ENCODE peak calls at places on chromosomes 4 and X, in nine cellular contexts. F is KBM-7; N is effector memory CD8-positive, alpha-beta T cell; K is iris pigment epithelial cell; D is HT1080; P is Caco-2; O is aorta; A is stimulated activated CD4-positive, alpha-beta T cell treated with anti-CD3 and anti-CD28 coated beads, Interleukin-1b, Interleukin-23, amount 100 ng/mL, for 1 hour; H is CD8-positive, alpha-beta memory T cell. W is an unnamed sample.
A peak's percentile ranks its signal among the peaks of the same experiment; 100 is the strongest.

GRCh38 chr4:181350578-181351420 is 892.4 kb upstream of the TENM3 start:
- DNase-seq in F (no peak), N (no peak), K (no peak), D (no peak), P (no peak), O (no peak), A (no peak), H (no peak), W (no peak)

GRCh38 chr4:26619784-26620183 is 35.9 kb downstream of the TBC1D19 start:
- DNase-seq in F (no peak), N (no peak), K (peak; percentile 77), D (no peak), P (no peak), O (no peak), A (no peak), H (no peak), W (no peak)

GRCh38 chr4:183960912-183961569 is 55.9 kb downstream of the STOX2 start:
- DNase-seq in F (no peak), N (no peak), K (no peak), D (no peak), P (no peak), O (no peak), A (no peak), H (no peak), W (no peak)

GRCh38 chr4:14410469-14410868 is 591.8 kb upstream of the CPEB2 start:
- DNase-seq in F (no peak), N (no peak), K (no peak), D (no peak), P (no peak), O (no peak), A (no peak), H (no peak), W (no peak)

GRCh38 chr4:82801910-82802521 is 3.4 kb upstream of the SCD5 start:
- DNase-seq in F (no peak), N (no peak), K (peak; percentile 58), D (peak; percentile 32), P (peak; percentile 32), O (no peak), A (no peak), H (no peak), W (no peak)

GRCh38 chr4:166481739-166482138 is 608.7 kb downstream of the TLL1 start:
- DNase-seq in F (no peak), N (no peak), K (no peak), D (no peak), P (no peak), O (no peak), A (no peak), H (no peak), W (no peak)

GRCh38 chrX:68892134-68892533 is 63.3 kb downstream of the EFNB1 start:
- DNase-seq in F (no peak), N (no peak), K (no peak), D (no peak), P (no peak), O (peak; percentile 45), A (no peak), H (no peak), W (no peak)

GRCh38 chrX:132023896-132024386 is 839 bp downstream of the STK26 start:
- DNase-seq in F (peak; percentile 79), N (peak; percentile 36), K (no peak), D (peak; percentile 41), P (no peak), O (peak; percentile 74), A (no peak), H (peak; percentile 39), W (no peak)

GRCh38 chrX:146424422-146424821 is 385.1 kb upstream of the CXorf51B start:
- DNase-seq in F (no peak), N (no peak), K (no peak), D (no peak), P (no peak), O (no peak), A (no peak), H (no peak), W (no peak)

GRCh38 chr4:85573270-85573669 is 98.3 kb downstream of the ARHGAP24 start:
- DNase-seq in F (no peak), N (no peak), K (no peak), D (no peak), P (no peak), O (no peak), A (no peak), H (no peak), W (no peak)

GRCh38 chr4:167595898-167596297 is 361.6 kb upstream of the SPOCK3 start:
- DNase-seq in F (no peak), N (no peak), K (no peak), D (no peak), P (no peak), O (no peak), A (no peak), H (no peak), W (no peak)

GRCh38 chr4:105650190-105650589 is 58.3 kb downstream of the INTS12 start:
- DNase-seq in F (no peak), N (no peak), K (no peak), D (no peak), P (no peak), O (no peak), A (no peak), H (no peak), W (no peak)

GRCh38 chr4:16106956-16107355 is 23.1 kb upstream of the PROM1 start:
- DNase-seq in F (no peak), N (no peak), K (no peak), D (no peak), P (no peak), O (no peak), A (no peak), H (no peak), W (no peak)

GRCh38 chr4:29972121-29972520 is 748.0 kb upstream of the PCDH7 start:
- DNase-seq in F (no peak), N (no peak), K (no peak), D (peak; percentile 2), P (no peak), O (no peak), A (no peak), H (no peak), W (no peak)

GRCh38 chrX:20217279-20217678 is 49.4 kb downstream of the RPS6KA3 start:
- DNase-seq in F (peak; percentile 44), N (no peak), K (peak; percentile 79), D (peak; percentile 58), P (no peak), O (no peak), A (no peak), H (no peak), W (peak; percentile 22)

GRCh38 chr4:78774395-78774794 is 1.8 kb upstream of the BMP2K start:
- DNase-seq in F (no peak), N (no peak), K (no peak), D (no peak), P (no peak), O (no peak), A (no peak), H (no peak), W (no peak)

GRCh38 chr4:128130621-128131020 is 69.5 kb downstream of the LARP1B start:
- DNase-seq in F (no peak), N (no peak), K (peak; percentile 21), D (peak; percentile 18), P (no peak), O (no peak), A (no peak), H (no peak), W (no peak)

GRCh38 chrX:109732319-109732779 is 708 bp downstream of the ACSL4 start:
- DNase-seq in F (peak; percentile 69), N (peak; percentile 2), K (peak; percentile 62), D (peak; percentile 68), P (no peak), O (no peak), A (peak; percentile 0), H (peak; percentile 21), W (peak; percentile 34)

GRCh38 chr4:7753271-7753670 is 186.4 kb downstream of the AFAP1 start:
- DNase-seq in F (no peak), N (no peak), K (no peak), D (no peak), P (no peak), O (no peak), A (no peak), H (no peak), W (no peak)

GRCh38 chr4:62709618-62710252 is 1509.6 kb downstream of the ADGRL3 start:
- DNase-seq in F (peak; percentile 62), N (no peak), K (peak; percentile 10), D (peak; percentile 65), P (peak; percentile 43), O (no peak), A (no peak), H (no peak), W (peak; percentile 34)

GRCh38 chrX:16436348-16437188 is 213.4 kb upstream of the S100G start:
- DNase-seq in F (peak; percentile 73), N (peak; percentile 43), K (peak; percentile 63), D (peak; percentile 72), P (peak; percentile 72), O (peak; percentile 86), A (peak; percentile 34), H (peak; percentile 13), W (peak; percentile 10)

GRCh38 chrX:147848009-147848408 is 63.7 kb upstream of the FMR1 start:
- DNase-seq in F (no peak), N (no peak), K (no peak), D (no peak), P (no peak), O (no peak), A (no peak), H (no peak), W (no peak)

GRCh38 chr4:83639849-83640493 is 104.1 kb downstream of the GPAT3 start:
- DNase-seq in F (peak; percentile 84), N (peak; percentile 53), K (peak; percentile 77), D (peak; percentile 73), P (peak; percentile 64), O (no peak), A (peak; percentile 15), H (peak; percentile 40), W (peak; percentile 48)

GRCh38 chrX:103175944-103176753 is 38.8 kb upstream of the BEX4 start:
- DNase-seq in F (peak; percentile 85), N (peak; percentile 31), K (peak; percentile 42), D (peak; percentile 44), P (peak; percentile 54), O (peak; percentile 82), A (peak; percentile 29), H (peak; percentile 27), W (peak; percentile 37)

GRCh38 chr4:38857354-38858096 is 908 bp upstream of the TLR6 start:
- DNase-seq in F (peak; percentile 87), N (no peak), K (peak; percentile 95), D (peak; percentile 94), P (no peak), O (no peak), A (no peak), H (no peak), W (peak; percentile 87)

GRCh38 chr4:139890810-139891209 is 225.2 kb downstream of the MGST2 start:
- DNase-seq in F (no peak), N (no peak), K (peak; percentile 83), D (peak; percentile 87), P (no peak), O (no peak), A (no peak), H (no peak), W (peak; percentile 69)

GRCh38 chr4:126396703-126397102 is 1081.9 kb downstream of the FAT4 start:
- DNase-seq in F (no peak), N (no peak), K (no peak), D (no peak), P (no peak), O (no peak), A (no peak), H (no peak), W (no peak)

GRCh38 chrX:108257556-108257955 is 166.0 kb downstream of the ATG4A start:
- DNase-seq in F (no peak), N (no peak), K (no peak), D (no peak), P (no peak), O (no peak), A (no peak), H (no peak), W (no peak)

GRCh38 chr4:46927201-46927600 is 18.2 kb upstream of the COX7B2 start:
- DNase-seq in F (no peak), N (no peak), K (no peak), D (no peak), P (peak; percentile 7), O (no peak), A (no peak), H (no peak), W (no peak)

GRCh38 chr4:145731026-145731425 is 51.1 kb downstream of the C4orf51 start:
- DNase-seq in F (no peak), N (no peak), K (peak; percentile 18), D (no peak), P (no peak), O (no peak), A (no peak), H (no peak), W (no peak)

GRCh38 chr4:99185581-99185980 is 33.5 kb downstream of the ADH6 start:
- DNase-seq in F (no peak), N (no peak), K (no peak), D (no peak), P (no peak), O (no peak), A (no peak), H (no peak), W (no peak)